ENCODE peak calls at places on chromosomes 16 and 17, in eight cellular contexts. N is cardiac muscle cell; A is upper lobe of right lung; V is CD8-positive, alpha-beta T cell; H is sigmoid colon; W is fibroblast of lung; U is BE2C; R is tibial nerve. O is an unnamed sample.

GRCh38 chr17:10290046-10290445 is 82.8 kb downstream of the MYH13 start:
- DNase-seq in U (no peak), A (no peak), N (peak; percentile 72), V (no peak), R (no peak), H (no peak), W (no peak), O (no peak)

GRCh38 chr17:68603663-68604062 is 2.5 kb upstream of the FAM20A start:
- DNase-seq in H (no peak), A (no peak), W (no peak), U (no peak), V (no peak), N (no peak), R (no peak), O (no peak)

GRCh38 chr16:68790130-68790761 is 53.1 kb upstream of the TANGO6 start:
- DNase-seq in A (no peak), W (peak; percentile 94), R (no peak), N (peak; percentile 95), U (no peak), V (no peak), H (peak; percentile 66), O (no peak)

GRCh38 chr16:31451681-31452351 is 7.5 kb upstream of the ARMC5 start:
- DNase-seq in U (peak; percentile 78), H (peak; percentile 81), N (peak; percentile 79), W (peak; percentile 78), R (no peak), A (peak; percentile 71), V (no peak), O (no peak)

GRCh38 chr17:44842748-44843147 is 4.9 kb upstream of the HIGD1B start:
- DNase-seq in U (no peak), W (no peak), V (no peak), N (no peak), H (no peak), A (no peak), R (no peak), O (no peak)

GRCh38 chr16:80754479-80754878 is 49.9 kb downstream of the CDYL2 start:
- DNase-seq in R (no peak), W (no peak), A (no peak), U (no peak), H (no peak), V (no peak), N (no peak), O (no peak)

GRCh38 chr16:64900029-64900428 is 221.8 kb downstream of the CDH11 start:
- DNase-seq in V (no peak), N (no peak), H (no peak), W (no peak), A (no peak), U (no peak), R (no peak), O (no peak)

GRCh38 chr17:35879748-35880654 is at the start of gene CCL5:
- DNase-seq in U (no peak), N (peak; percentile 56), A (no peak), H (no peak), R (no peak), V (peak; percentile 82), W (no peak), O (peak; percentile 46)

GRCh38 chr16:10876799-10877341 is at the start of gene CIITA:
- DNase-seq in N (peak; percentile 62), H (peak; percentile 87), R (peak; percentile 84), U (no peak), V (peak; percentile 68), W (peak; percentile 90), A (peak; percentile 87), O (peak; percentile 94)

GRCh38 chr16:53911506-53911905 is 207.6 kb downstream of the FTO start:
- DNase-seq in N (no peak), U (no peak), W (no peak), R (no peak), A (no peak), H (no peak), V (no peak), O (no peak)

GRCh38 chr17:31593806-31594205 is 202.3 kb downstream of the RAB11FIP4 start:
- DNase-seq in V (no peak), R (no peak), A (no peak), N (no peak), U (peak; percentile 50), W (peak; percentile 89), H (no peak), O (no peak)

GRCh38 chr17:6701719-6702118 is 11.4 kb downstream of the SLC13A5 start:
- DNase-seq in R (no peak), H (peak; percentile 43), V (no peak), W (no peak), U (peak; percentile 49), A (no peak), N (peak; percentile 33), O (no peak)

GRCh38 chr16:66682271-66682670 is 14.3 kb downstream of the CMTM4 start:
- DNase-seq in N (peak; percentile 39), V (no peak), R (no peak), W (peak; percentile 60), U (no peak), H (no peak), A (no peak), O (no peak)

GRCh38 chr17:7853693-7854043 is 1.2 kb upstream of the TMEM88 start:
- DNase-seq in N (no peak), A (no peak), H (peak; percentile 67), U (no peak), V (no peak), W (no peak), R (no peak), O (no peak)

GRCh38 chr17:28875856-28876564 is 21.2 kb downstream of the ERAL1 start:
- DNase-seq in R (no peak), N (no peak), W (no peak), A (no peak), H (no peak), V (no peak), U (no peak), O (no peak)

GRCh38 chr16:4813251-4814003 is 11.0 kb upstream of the ROGDI start:
- DNase-seq in U (no peak), V (no peak), A (no peak), N (no peak), R (no peak), H (no peak), W (no peak), O (no peak)

DNA sequence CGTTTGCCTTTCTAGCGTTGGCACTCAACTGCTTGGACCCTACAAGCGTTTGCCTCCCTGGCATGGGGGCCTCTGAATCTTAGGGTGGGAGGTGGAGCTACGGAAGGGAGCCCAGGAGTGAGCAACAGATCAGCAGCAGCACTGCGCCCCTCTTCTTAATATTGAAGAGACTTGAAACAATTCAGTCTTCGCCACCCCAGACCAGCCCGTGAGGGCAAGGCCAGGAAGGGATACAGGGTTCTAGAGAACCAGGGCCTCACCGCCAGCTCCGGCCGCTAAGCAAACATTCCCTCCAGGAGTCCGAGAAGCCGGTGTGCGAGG is 1.5 kb upstream of the GPRC5C start:
- DNase-seq in V (no peak), U (no peak), R (no peak), N (no peak), W (no peak), H (no peak), A (no peak), O (peak; percentile 74)
- H3K4me1 ChIP-seq in V (peaks cover 11% of the 10 kb centered on the region), U (peaks cover 5% of the 10 kb centered on the region), R (no peaks in the 10 kb centered on the region), N (peaks cover 33% of the 10 kb centered on the region), W (no peaks in the 10 kb centered on the region), H (peaks cover 20% of the 10 kb centered on the region), A (peaks cover 17% of the 10 kb centered on the region), O (peaks cover 59% of the 10 kb centered on the region)

DNA sequence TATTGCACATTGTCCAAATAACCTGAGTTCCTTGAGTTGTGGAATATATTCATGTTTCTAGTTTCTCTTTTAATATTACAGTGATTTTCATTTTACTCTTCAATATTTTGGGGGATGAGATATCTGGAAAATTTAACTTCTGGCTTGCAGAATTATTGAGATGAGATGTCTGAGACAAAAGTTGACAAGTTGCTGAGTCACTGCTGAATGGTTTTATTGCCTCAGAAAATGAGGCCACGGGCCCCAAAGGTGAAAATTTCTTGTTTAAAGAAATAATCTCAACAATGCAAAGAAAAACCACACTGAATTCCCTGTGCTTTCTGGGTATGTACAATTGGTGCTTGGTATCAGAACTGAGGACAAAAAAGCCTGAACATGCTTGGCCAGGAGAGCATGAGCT is 129.2 kb upstream of the TOM1L1 start:
- DNase-seq in U (no peak), H (no peak), R (no peak), A (no peak), W (no peak), V (no peak), N (no peak), O (no peak)
- H3K4me1 ChIP-seq in U (no peaks in the 10 kb centered on the region), H (no peaks in the 10 kb centered on the region), R (no peaks in the 10 kb centered on the region), A (no peaks in the 10 kb centered on the region), W (no peaks in the 10 kb centered on the region), V (no peaks in the 10 kb centered on the region), N (peaks cover 19% of the 10 kb centered on the region), O (no peaks in the 10 kb centered on the region)

GRCh38 chr17:17088511-17089205 is 46.4 kb downstream of the MPRIP start:
- DNase-seq in N (no peak), V (no peak), R (no peak), U (no peak), W (no peak), A (peak; percentile 20), H (peak; percentile 30), O (no peak)
- H3K4me1 ChIP-seq in N (peaks cover 5% of the 10 kb centered on the region), V (peaks cover 13% of the 10 kb centered on the region), R (no peaks in the 10 kb centered on the region), U (no peaks in the 10 kb centered on the region), W (no peaks in the 10 kb centered on the region), A (peaks cover 32% of the 10 kb centered on the region), H (no peaks in the 10 kb centered on the region), O (peaks cover 7% of the 10 kb centered on the region)

DNA sequence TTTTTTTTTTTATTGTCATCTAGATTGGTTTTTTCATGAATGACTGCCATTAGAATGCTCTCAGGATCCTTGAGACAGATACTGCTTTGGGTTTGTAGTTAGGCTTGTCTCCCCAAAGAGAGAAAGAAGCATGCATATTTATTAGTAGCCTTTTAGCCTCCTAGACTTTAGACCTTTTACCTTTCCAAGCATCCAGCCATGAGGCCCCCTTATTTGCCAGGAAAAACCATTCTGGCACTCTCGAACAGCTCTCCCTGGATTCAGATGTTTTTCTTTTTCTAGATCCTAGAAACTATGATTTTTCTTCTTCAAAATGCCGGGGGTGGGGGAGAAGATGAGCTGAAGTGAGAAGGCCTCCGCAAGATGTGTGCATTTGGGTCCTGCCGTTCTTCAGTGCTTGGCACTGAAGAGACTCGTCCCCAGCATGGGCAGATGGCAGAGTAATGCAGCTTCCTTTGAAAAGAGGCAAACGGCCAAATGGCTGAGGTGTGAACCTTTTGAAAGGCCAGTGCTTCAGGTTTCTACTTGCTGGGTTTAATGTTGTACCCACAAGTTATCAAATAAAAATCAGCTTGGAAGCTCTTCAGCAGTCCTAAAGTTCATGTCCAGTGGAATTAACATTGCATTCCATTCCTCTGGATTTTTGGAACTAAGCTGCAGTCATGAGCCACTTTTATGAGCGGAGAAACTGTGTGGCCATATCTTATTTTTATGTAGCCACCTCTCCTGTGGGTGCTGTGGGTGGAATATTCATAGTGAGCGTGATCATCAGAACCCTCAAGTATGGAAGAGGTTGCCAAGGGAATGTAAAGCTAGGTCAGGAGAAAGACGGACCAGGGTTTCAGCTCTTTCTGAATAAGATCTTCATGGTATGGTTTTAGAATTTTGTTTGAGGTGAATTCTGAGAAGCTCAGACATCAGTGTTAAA is 7.2 kb downstream of the SOCS7 start:
- DNase-seq in W (peak; percentile 40), V (no peak), U (no peak), H (no peak), R (no peak), N (no peak), A (no peak), O (no peak)
- H3K4me1 ChIP-seq in W (no peaks in the 10 kb centered on the region), V (peaks cover 10% of the 10 kb centered on the region), U (no peaks in the 10 kb centered on the region), H (peaks cover 75% of the 10 kb centered on the region), R (no peaks in the 10 kb centered on the region), N (peaks cover 19% of the 10 kb centered on the region), A (peaks cover 24% of the 10 kb centered on the region), O (peaks cover 15% of the 10 kb centered on the region)

O was measured in Peyer's patch.